ENCODE peak calls at places on chromosomes 5 and 9, in eight cellular contexts. U is epithelial cell of proximal tubule; M is NCI-H446 treated with DMSO at 0.1 percent for 48 hours; A is stimulated activated effector memory CD8-positive, alpha-beta T cell treated with anti-CD3 and anti-CD28 coated beads, Interleukin-12 subunit alpha, Interleukin-12 subunit beta, amount 100 ng/mL, for 72 hours; Z is A549; P is endothelial cell; S is NCI-H2107; J is mucosa of descending colon. L is an unnamed sample.

GRCh38 chr9:98796364-98797101 is at the start of gene ANKS6:
- DNase-seq in U (no peak), M (no peak), A (peak), Z (peak), P (peak), S (peak), J (peak), L (peak)

GRCh38 chr9:96495341-96495740 is 45.4 kb downstream of the HABP4 start:
- DNase-seq in U (no peak), M (no peak), A (no peak), Z (no peak), P (no peak), S (no peak), J (no peak), L (no peak)

GRCh38 chr5:94900006-94900505 is 281.6 kb downstream of the SLF1 start:
- DNase-seq in U (no peak), M (no peak), A (no peak), Z (no peak), P (no peak), S (no peak), J (no peak), L (no peak)

GRCh38 chr5:127696688-127697087 is 6.5 kb upstream of the CCDC192 start:
- DNase-seq in U (no peak), M (no peak), A (no peak), Z (no peak), P (no peak), S (no peak), J (no peak), L (no peak)

GRCh38 chr5:157100140-157100679 is 8.6 kb downstream of the HAVCR2 start:
- DNase-seq in U (no peak), M (no peak), A (no peak), Z (no peak), P (no peak), S (no peak), J (no peak), L (no peak)

GRCh38 chr9:131539223-131539923 is 6.0 kb upstream of the PRRT1B start:
- DNase-seq in U (no peak), M (no peak), A (no peak), Z (no peak), P (no peak), S (no peak), J (no peak), L (no peak)

GRCh38 chr5:124262443-124262842 is 484.0 kb downstream of the ZNF608 start:
- DNase-seq in U (no peak), M (peak), A (no peak), Z (no peak), P (no peak), S (no peak), J (no peak), L (no peak)

GRCh38 chr9:27129221-27129620 is 20.2 kb downstream of the TEK start:
- DNase-seq in U (no peak), M (no peak), A (no peak), Z (no peak), P (no peak), S (no peak), J (no peak), L (no peak)

GRCh38 chr5:424259-425110 is 18.5 kb upstream of the EXOC3 start:
- DNase-seq in U (no peak), M (no peak), A (no peak), Z (no peak), P (no peak), S (no peak), J (peak), L (no peak)

GRCh38 chr5:36066540-36067210 is at the start of gene UGT3A2:
- DNase-seq in U (no peak), M (no peak), A (no peak), Z (no peak), P (peak), S (no peak), J (no peak), L (no peak)

GRCh38 chr9:129806126-129806525 is 3.1 kb downstream of the TOR1B start:
- DNase-seq in U (no peak), M (no peak), A (no peak), Z (no peak), P (no peak), S (no peak), J (no peak), L (no peak)

GRCh38 chr5:127355342-127355741 is 64.7 kb downstream of the MEGF10 start:
- DNase-seq in U (no peak), M (no peak), A (no peak), Z (no peak), P (no peak), S (no peak), J (no peak), L (no peak)

L was measured in SW480.